ENCODE peak calls at places on chromosomes 6 and 20, in four cellular contexts. G, F, J and R are unnamed samples.

GRCh38 chr6:48560408-48560807 is 449.4 kb upstream of the PTCHD4 start:
- DNase-seq in G (no peak), F (no peak), J (no peak), R (no peak)

GRCh38 chr6:153568601-153569000 is 437.5 kb upstream of the RGS17 start:
- DNase-seq in G (no peak), F (no peak), J (no peak), R (no peak)

GRCh38 chr6:148885920-148886845 is 139.4 kb downstream of the UST start:
- DNase-seq in G (no peak), F (no peak), J (no peak), R (no peak)

GRCh38 chr6:168647271-168647670 is 206.3 kb downstream of the SMOC2 start:
- DNase-seq in G (no peak), F (no peak), J (no peak), R (no peak)

GRCh38 chr6:113089056-113089455 is 741.9 kb downstream of the RFPL4B start:
- DNase-seq in G (no peak), F (no peak), J (no peak), R (no peak)

GRCh38 chr6:123321020-123321419 is 315.7 kb downstream of the TRDN start:
- DNase-seq in G (no peak), F (no peak), J (no peak), R (no peak)

GRCh38 chr6:157644043-157644810 is 178.8 kb upstream of the SNX9 start:
- DNase-seq in G (no peak), F (peak; percentile 49), J (no peak), R (no peak)

GRCh38 chr20:3672864-3673550 is 8.8 kb downstream of the ADAM33 start:
- DNase-seq in G (no peak), F (no peak), J (no peak), R (no peak)

GRCh38 chr20:45611054-45611453 is 18.5 kb upstream of the WFDC10A start:
- DNase-seq in G (no peak), F (no peak), J (peak; percentile 39), R (no peak)

GRCh38 chr6:146700078-146700686 is 101.4 kb downstream of the ADGB start:
- DNase-seq in G (peak; percentile 78), F (peak; percentile 87), J (peak; percentile 64), R (peak; percentile 89)

GRCh38 chr6:125020385-125020784 is 58.1 kb downstream of the RNF217 start:
- DNase-seq in G (no peak), F (no peak), J (no peak), R (no peak)

GRCh38 chr6:169691260-169691659 is 10.6 kb downstream of the WDR27 start:
- DNase-seq in G (no peak), F (no peak), J (no peak), R (no peak)

GRCh38 chr6:136669299-136669699 is 119.1 kb upstream of the MAP7 start:
- DNase-seq in G (no peak), F (peak; percentile 25), J (no peak), R (no peak)

GRCh38 chr6:90083891-90084290 is 189.6 kb downstream of the GJA10 start:
- DNase-seq in G (no peak), F (no peak), J (no peak), R (no peak)

GRCh38 chr6:95431637-95432228 is 145.6 kb upstream of the MANEA start:
- DNase-seq in G (no peak), F (peak; percentile 21), J (peak; percentile 23), R (peak; percentile 38)

GRCh38 chr6:161186173-161186769 is 87.6 kb downstream of the AGPAT4 start:
- DNase-seq in G (no peak), F (no peak), J (peak; percentile 22), R (peak; percentile 41)

GRCh38 chr6:34236423-34237315 is at the start of gene HMGA1:
- DNase-seq in G (peak; percentile 94), F (peak; percentile 93), J (no peak), R (peak; percentile 91)

GRCh38 chr6:46926481-46926880 is 4.7 kb upstream of the ADGRF5 start:
- DNase-seq in G (no peak), F (no peak), J (no peak), R (no peak)

GRCh38 chr6:43749461-43749860 is 20.6 kb upstream of the VEGFA start:
- DNase-seq in G (no peak), F (no peak), J (no peak), R (no peak)

GRCh38 chr6:28474441-28475219 is 31.3 kb upstream of the ZSCAN23 start:
- DNase-seq in G (no peak), F (no peak), J (peak; percentile 88), R (no peak)

GRCh38 chr6:152948150-152948768 is 34.6 kb downstream of the FBXO5 start:
- DNase-seq in G (no peak), F (no peak), J (peak; percentile 49), R (no peak)

GRCh38 chr6:150687508-150687907 is 87.8 kb downstream of the PLEKHG1 start:
- DNase-seq in G (peak; percentile 83), F (no peak), J (no peak), R (no peak)

GRCh38 chr20:49573900-49574416 is 6.0 kb upstream of the PTGIS start:
- DNase-seq in G (no peak), F (no peak), J (no peak), R (no peak)

GRCh38 chr6:40685771-40686170 is 98.6 kb upstream of the LRFN2 start:
- DNase-seq in G (no peak), F (no peak), J (no peak), R (no peak)

GRCh38 chr20:4521170-4521968 is 200.3 kb upstream of the PRND start:
- DNase-seq in G (no peak), F (no peak), J (no peak), R (no peak)

GRCh38 chr6:31791324-31792089 is 4.0 kb downstream of the VARS1 start:
- DNase-seq in G (no peak), F (peak; percentile 44), J (no peak), R (peak; percentile 68)

GRCh38 chr6:30722280-30723112 is 2.3 kb downstream of the TUBB start:
- DNase-seq in G (peak; percentile 81), F (peak; percentile 79), J (peak; percentile 62), R (peak; percentile 83)

GRCh38 chr6:30719791-30720737 is at the start of gene TUBB:
- DNase-seq in G (peak; percentile 98), F (peak; percentile 98), J (peak; percentile 96), R (peak; percentile 98)

GRCh38 chr6:30719356-30719755 is 796 bp upstream of the TUBB start:
- DNase-seq in G (no peak), F (no peak), J (no peak), R (no peak)

GRCh38 chr6:30720738-30721197 is 616 bp downstream of the TUBB start:
- DNase-seq in G (peak; percentile 83), F (peak; percentile 81), J (no peak), R (peak; percentile 79)

GRCh38 chr6:30721198-30722024 is 1.3 kb downstream of the TUBB start:
- DNase-seq in G (peak; percentile 95), F (peak; percentile 93), J (peak; percentile 69), R (peak; percentile 93)
- TF ChIP-seq CTCF in G (peak; percentile 75), F (no peak), J (peak; percentile 30), R (peak; percentile 79)

GRCh38 chr6:36128073-36128472 is 2.2 kb upstream of the MAPK13 start:
- DNase-seq in G (no peak), F (no peak), J (no peak), R (no peak)

GRCh38 chr6:36126121-36126520 is 4.2 kb upstream of the MAPK13 start:
- DNase-seq in G (no peak), F (no peak), J (no peak), R (no peak)

GRCh38 chr6:36125575-36125974 is 4.7 kb upstream of the MAPK13 start:
- DNase-seq in G (no peak), F (no peak), J (no peak), R (no peak)

GRCh38 chr6:36127462-36128016 is 2.8 kb upstream of the MAPK13 start:
- DNase-seq in G (peak; percentile 53), F (no peak), J (no peak), R (peak; percentile 26)

GRCh38 chr6:36126553-36127458 is 3.5 kb upstream of the MAPK13 start:
- DNase-seq in G (no peak), F (no peak), J (no peak), R (peak; percentile 4)
- H3K27ac ChIP-seq in G (no peak overlapping the region), F (no peak overlapping the region), J (no peak overlapping the region), R (no peak overlapping the region)

GRCh38 chr20:62159052-62159451 is 15.5 kb downstream of the SS18L1 start:
- DNase-seq in G (no peak), F (no peak), J (no peak), R (no peak)

GRCh38 chr20:62160253-62160652 is 16.7 kb downstream of the SS18L1 start:
- DNase-seq in G (no peak), F (no peak), J (no peak), R (no peak)

GRCh38 chr20:62161347-62161746 is 17.8 kb downstream of the SS18L1 start:
- DNase-seq in G (no peak), F (no peak), J (no peak), R (no peak)

GRCh38 chr20:62159835-62160234 is 16.3 kb downstream of the SS18L1 start:
- DNase-seq in G (no peak), F (no peak), J (peak; percentile 86), R (no peak)

GRCh38 chr20:62160876-62161275 is 17.3 kb downstream of the SS18L1 start:
- DNase-seq in G (no peak), F (no peak), J (no peak), R (no peak)
- TF ChIP-seq POLR2A in G (no peak), F (no peak), J (no peak), R (no peak)

DNA sequence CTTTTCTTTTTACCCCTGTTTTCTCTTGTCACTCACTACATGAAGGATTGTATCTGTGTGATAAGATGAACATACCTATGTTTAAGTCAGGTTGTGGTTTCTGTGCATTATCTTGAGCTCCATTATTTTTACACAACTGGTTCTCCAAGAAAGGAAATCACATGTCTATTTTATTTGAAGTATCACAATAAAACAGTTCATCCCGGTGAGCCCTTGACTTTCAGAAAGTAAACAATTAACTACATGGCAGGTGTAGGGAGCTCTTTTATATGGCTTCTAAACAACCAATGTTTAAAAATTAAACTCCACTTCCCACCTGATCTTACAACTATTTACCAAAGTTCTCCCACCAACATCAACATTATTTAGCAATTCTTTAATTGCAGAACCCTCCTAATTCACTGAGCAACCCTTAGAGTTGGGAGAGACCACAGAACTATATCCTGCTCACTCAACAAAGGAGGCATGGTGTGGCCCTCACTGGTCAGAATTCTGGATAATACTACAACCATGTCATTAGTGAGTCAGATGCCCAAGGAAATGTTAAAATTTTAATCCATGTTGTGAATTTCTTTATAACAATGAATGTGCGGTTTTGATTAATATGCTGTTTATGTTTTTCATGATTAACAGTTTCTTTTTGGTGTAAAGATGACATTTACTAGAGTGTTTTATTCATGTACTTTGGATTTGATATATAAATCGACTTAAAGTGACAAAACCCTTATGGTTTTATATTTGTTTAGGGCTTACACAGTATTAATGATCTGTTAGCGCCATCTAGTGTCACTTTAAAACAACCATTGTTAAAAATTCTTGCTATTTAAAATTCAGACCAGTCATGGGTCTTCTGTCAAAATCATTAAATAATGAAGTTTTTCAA is 50.0 kb upstream of the SCGN start:
- DNase-seq in G (no peak), F (no peak), J (peak; percentile 28), R (no peak)
- TF ChIP-seq CTCF in G (peak; percentile 62), F (peak; percentile 77), J (peak; percentile 28), R (peak; percentile 36)

GRCh38 chr6:7242835-7243187 is 70.2 kb downstream of the SSR1 start:
- DNase-seq in G (peak; percentile 20), F (no peak), J (no peak), R (peak; percentile 5)
- H3K27ac ChIP-seq in G (no peak overlapping the region), F (peak overlapping the region; percentile 43), J (no peak overlapping the region), R (peak overlapping the region; percentile 73)

GRCh38 chr6:26537846-26538571 is at the start of gene HMGN4:
- DNase-seq in G (peak; percentile 87), F (peak; percentile 80), J (peak; percentile 81), R (peak; percentile 75)
- TF ChIP-seq POLR2A in G (peak; percentile 56), F (peak; percentile 73), J (no peak), R (peak; percentile 66)

GRCh38 chr6:3707751-3708412 is 43.6 kb downstream of the PXDC1 start:
- DNase-seq in G (no peak), F (no peak), J (no peak), R (no peak)
- TF ChIP-seq CTCF in G (no peak), F (no peak), J (no peak), R (no peak)